ENCODE peak calls at places on chromosomes 12 and 14, in seven cellular contexts. One of them, this sample, is unnamed.

GRCh38 chr12:57004651-57005050 is 1.7 kb downstream of the ZBTB39 start:
- DNase-seq in stimulated activated naive CD8-positive, alpha-beta T cell treated with anti-CD3 and anti-CD28 coated beads, Interleukin-15, Interleukin-2, amounts not matched to agents 100 U/mL and 50 U/mL, for 24 hours: no peak
- DNase-seq in GM12892: no peak
- DNase-seq in neuronal stem cell: no peak
- DNase-seq in skeletal muscle cell: no peak
- DNase-seq in stimulated activated CD8-positive, alpha-beta memory T cell treated with anti-CD3 and anti-CD28 coated beads, Interleukin-2, amount 100 ng/mL, for 1 hour: no peak
- DNase-seq in NCI-H1436 treated with DMSO at 0.1 percent for 48 hours: no peak
- DNase-seq in this sample: no peak

GRCh38 chr12:61487728-61488127 is 772.5 kb upstream of the USP15 start:
- DNase-seq in GM12892: no peak
- DNase-seq in stimulated activated CD8-positive, alpha-beta memory T cell treated with anti-CD3 and anti-CD28 coated beads, Interleukin-2, amount 100 ng/mL, for 1 hour: no peak
- DNase-seq in neuronal stem cell: no peak
- DNase-seq in skeletal muscle cell: no peak
- DNase-seq in NCI-H1436 treated with DMSO at 0.1 percent for 48 hours: no peak
- DNase-seq in stimulated activated naive CD8-positive, alpha-beta T cell treated with anti-CD3 and anti-CD28 coated beads, Interleukin-15, Interleukin-2, amounts not matched to agents 100 U/mL and 50 U/mL, for 24 hours: no peak
- DNase-seq in this sample: no peak

GRCh38 chr12:53532524-53533445 is 25.5 kb upstream of the NPFF start:
- DNase-seq in GM12892: no peak
- DNase-seq in NCI-H1436 treated with DMSO at 0.1 percent for 48 hours: no peak
- DNase-seq in stimulated activated CD8-positive, alpha-beta memory T cell treated with anti-CD3 and anti-CD28 coated beads, Interleukin-2, amount 100 ng/mL, for 1 hour: no peak
- DNase-seq in neuronal stem cell: no peak
- DNase-seq in skeletal muscle cell: no peak
- DNase-seq in stimulated activated naive CD8-positive, alpha-beta T cell treated with anti-CD3 and anti-CD28 coated beads, Interleukin-15, Interleukin-2, amounts not matched to agents 100 U/mL and 50 U/mL, for 24 hours: no peak
- DNase-seq in this sample: no peak

GRCh38 chr14:49971156-49972141 is 78.6 kb downstream of the ARF6 start:
- DNase-seq in skeletal muscle cell: no peak
- DNase-seq in stimulated activated naive CD8-positive, alpha-beta T cell treated with anti-CD3 and anti-CD28 coated beads, Interleukin-15, Interleukin-2, amounts not matched to agents 100 U/mL and 50 U/mL, for 24 hours: peak
- DNase-seq in GM12892: peak
- DNase-seq in neuronal stem cell: no peak
- DNase-seq in NCI-H1436 treated with DMSO at 0.1 percent for 48 hours: no peak
- DNase-seq in stimulated activated CD8-positive, alpha-beta memory T cell treated with anti-CD3 and anti-CD28 coated beads, Interleukin-2, amount 100 ng/mL, for 1 hour: no peak
- DNase-seq in this sample: no peak

GRCh38 chr12:46407360-46407759 is 34.8 kb upstream of the SLC38A2 start:
- DNase-seq in stimulated activated CD8-positive, alpha-beta memory T cell treated with anti-CD3 and anti-CD28 coated beads, Interleukin-2, amount 100 ng/mL, for 1 hour: no peak
- DNase-seq in GM12892: no peak
- DNase-seq in NCI-H1436 treated with DMSO at 0.1 percent for 48 hours: no peak
- DNase-seq in stimulated activated naive CD8-positive, alpha-beta T cell treated with anti-CD3 and anti-CD28 coated beads, Interleukin-15, Interleukin-2, amounts not matched to agents 100 U/mL and 50 U/mL, for 24 hours: no peak
- DNase-seq in skeletal muscle cell: no peak
- DNase-seq in neuronal stem cell: no peak
- DNase-seq in this sample: no peak

GRCh38 chr14:30849354-30849753 is 25.0 kb upstream of the COCH start:
- DNase-seq in stimulated activated CD8-positive, alpha-beta memory T cell treated with anti-CD3 and anti-CD28 coated beads, Interleukin-2, amount 100 ng/mL, for 1 hour: no peak
- DNase-seq in GM12892: no peak
- DNase-seq in neuronal stem cell: no peak
- DNase-seq in skeletal muscle cell: no peak
- DNase-seq in NCI-H1436 treated with DMSO at 0.1 percent for 48 hours: no peak
- DNase-seq in stimulated activated naive CD8-positive, alpha-beta T cell treated with anti-CD3 and anti-CD28 coated beads, Interleukin-15, Interleukin-2, amounts not matched to agents 100 U/mL and 50 U/mL, for 24 hours: no peak
- DNase-seq in this sample: no peak

GRCh38 chr14:22689186-22689585 is 45.0 kb upstream of the OR6J1 start:
- DNase-seq in GM12892: no peak
- DNase-seq in neuronal stem cell: no peak
- DNase-seq in NCI-H1436 treated with DMSO at 0.1 percent for 48 hours: no peak
- DNase-seq in stimulated activated CD8-positive, alpha-beta memory T cell treated with anti-CD3 and anti-CD28 coated beads, Interleukin-2, amount 100 ng/mL, for 1 hour: no peak
- DNase-seq in stimulated activated naive CD8-positive, alpha-beta T cell treated with anti-CD3 and anti-CD28 coated beads, Interleukin-15, Interleukin-2, amounts not matched to agents 100 U/mL and 50 U/mL, for 24 hours: no peak
- DNase-seq in skeletal muscle cell: peak
- DNase-seq in this sample: peak

GRCh38 chr14:36443374-36443773 is 76.7 kb downstream of the NKX2-1 start:
- DNase-seq in skeletal muscle cell: no peak
- DNase-seq in NCI-H1436 treated with DMSO at 0.1 percent for 48 hours: no peak
- DNase-seq in GM12892: no peak
- DNase-seq in neuronal stem cell: peak
- DNase-seq in stimulated activated naive CD8-positive, alpha-beta T cell treated with anti-CD3 and anti-CD28 coated beads, Interleukin-15, Interleukin-2, amounts not matched to agents 100 U/mL and 50 U/mL, for 24 hours: no peak
- DNase-seq in stimulated activated CD8-positive, alpha-beta memory T cell treated with anti-CD3 and anti-CD28 coated beads, Interleukin-2, amount 100 ng/mL, for 1 hour: no peak
- DNase-seq in this sample: no peak

GRCh38 chr12:24596768-24597388 is 352.0 kb downstream of the BCAT1 start:
- DNase-seq in skeletal muscle cell: no peak
- DNase-seq in neuronal stem cell: peak
- DNase-seq in stimulated activated CD8-positive, alpha-beta memory T cell treated with anti-CD3 and anti-CD28 coated beads, Interleukin-2, amount 100 ng/mL, for 1 hour: no peak
- DNase-seq in NCI-H1436 treated with DMSO at 0.1 percent for 48 hours: peak
- DNase-seq in GM12892: no peak
- DNase-seq in stimulated activated naive CD8-positive, alpha-beta T cell treated with anti-CD3 and anti-CD28 coated beads, Interleukin-15, Interleukin-2, amounts not matched to agents 100 U/mL and 50 U/mL, for 24 hours: no peak
- DNase-seq in this sample: no peak

GRCh38 chr12:46373303-46374182 is 970 bp upstream of the SLC38A2 start:
- DNase-seq in GM12892: peak
- DNase-seq in stimulated activated CD8-positive, alpha-beta memory T cell treated with anti-CD3 and anti-CD28 coated beads, Interleukin-2, amount 100 ng/mL, for 1 hour: no peak
- DNase-seq in neuronal stem cell: peak
- DNase-seq in NCI-H1436 treated with DMSO at 0.1 percent for 48 hours: no peak
- DNase-seq in skeletal muscle cell: no peak
- DNase-seq in stimulated activated naive CD8-positive, alpha-beta T cell treated with anti-CD3 and anti-CD28 coated beads, Interleukin-15, Interleukin-2, amounts not matched to agents 100 U/mL and 50 U/mL, for 24 hours: peak
- DNase-seq in this sample: no peak

GRCh38 chr12:66647034-66647691 is 31.7 kb downstream of the GRIP1 start:
- DNase-seq in NCI-H1436 treated with DMSO at 0.1 percent for 48 hours: no peak
- DNase-seq in stimulated activated CD8-positive, alpha-beta memory T cell treated with anti-CD3 and anti-CD28 coated beads, Interleukin-2, amount 100 ng/mL, for 1 hour: no peak
- DNase-seq in neuronal stem cell: no peak
- DNase-seq in stimulated activated naive CD8-positive, alpha-beta T cell treated with anti-CD3 and anti-CD28 coated beads, Interleukin-15, Interleukin-2, amounts not matched to agents 100 U/mL and 50 U/mL, for 24 hours: no peak
- DNase-seq in GM12892: no peak
- DNase-seq in skeletal muscle cell: peak
- DNase-seq in this sample: peak

GRCh38 chr12:13631873-13632272 is 349.5 kb downstream of the GRIN2B start:
- DNase-seq in skeletal muscle cell: no peak
- DNase-seq in NCI-H1436 treated with DMSO at 0.1 percent for 48 hours: no peak
- DNase-seq in stimulated activated CD8-positive, alpha-beta memory T cell treated with anti-CD3 and anti-CD28 coated beads, Interleukin-2, amount 100 ng/mL, for 1 hour: no peak
- DNase-seq in neuronal stem cell: no peak
- DNase-seq in GM12892: no peak
- DNase-seq in stimulated activated naive CD8-positive, alpha-beta T cell treated with anti-CD3 and anti-CD28 coated beads, Interleukin-15, Interleukin-2, amounts not matched to agents 100 U/mL and 50 U/mL, for 24 hours: no peak
- DNase-seq in this sample: no peak

GRCh38 chr12:14824012-14824634 is 10.1 kb upstream of the SMCO3 start:
- DNase-seq in stimulated activated naive CD8-positive, alpha-beta T cell treated with anti-CD3 and anti-CD28 coated beads, Interleukin-15, Interleukin-2, amounts not matched to agents 100 U/mL and 50 U/mL, for 24 hours: no peak
- DNase-seq in NCI-H1436 treated with DMSO at 0.1 percent for 48 hours: no peak
- DNase-seq in GM12892: no peak
- DNase-seq in skeletal muscle cell: no peak
- DNase-seq in stimulated activated CD8-positive, alpha-beta memory T cell treated with anti-CD3 and anti-CD28 coated beads, Interleukin-2, amount 100 ng/mL, for 1 hour: no peak
- DNase-seq in neuronal stem cell: no peak
- DNase-seq in this sample: no peak

GRCh38 chr14:69842671-69843407 is 36.4 kb upstream of the SMOC1 start:
- DNase-seq in stimulated activated CD8-positive, alpha-beta memory T cell treated with anti-CD3 and anti-CD28 coated beads, Interleukin-2, amount 100 ng/mL, for 1 hour: no peak
- DNase-seq in GM12892: no peak
- DNase-seq in NCI-H1436 treated with DMSO at 0.1 percent for 48 hours: peak
- DNase-seq in neuronal stem cell: peak
- DNase-seq in skeletal muscle cell: no peak
- DNase-seq in stimulated activated naive CD8-positive, alpha-beta T cell treated with anti-CD3 and anti-CD28 coated beads, Interleukin-15, Interleukin-2, amounts not matched to agents 100 U/mL and 50 U/mL, for 24 hours: no peak
- DNase-seq in this sample: no peak

GRCh38 chr12:68375701-68376469 is 43.7 kb upstream of the MDM1 start:
- DNase-seq in stimulated activated naive CD8-positive, alpha-beta T cell treated with anti-CD3 and anti-CD28 coated beads, Interleukin-15, Interleukin-2, amounts not matched to agents 100 U/mL and 50 U/mL, for 24 hours: no peak
- DNase-seq in NCI-H1436 treated with DMSO at 0.1 percent for 48 hours: no peak
- DNase-seq in skeletal muscle cell: peak
- DNase-seq in neuronal stem cell: no peak
- DNase-seq in stimulated activated CD8-positive, alpha-beta memory T cell treated with anti-CD3 and anti-CD28 coated beads, Interleukin-2, amount 100 ng/mL, for 1 hour: no peak
- DNase-seq in GM12892: no peak
- DNase-seq in this sample: no peak

GRCh38 chr12:52522346-52523011 is 2.3 kb upstream of the KRT5 start:
- DNase-seq in NCI-H1436 treated with DMSO at 0.1 percent for 48 hours: no peak
- DNase-seq in neuronal stem cell: no peak
- DNase-seq in stimulated activated naive CD8-positive, alpha-beta T cell treated with anti-CD3 and anti-CD28 coated beads, Interleukin-15, Interleukin-2, amounts not matched to agents 100 U/mL and 50 U/mL, for 24 hours: no peak
- DNase-seq in stimulated activated CD8-positive, alpha-beta memory T cell treated with anti-CD3 and anti-CD28 coated beads, Interleukin-2, amount 100 ng/mL, for 1 hour: no peak
- DNase-seq in skeletal muscle cell: no peak
- DNase-seq in GM12892: no peak
- DNase-seq in this sample: no peak

GRCh38 chr12:43318002-43318401 is 234.0 kb downstream of the ADAMTS20 start:
- DNase-seq in stimulated activated CD8-positive, alpha-beta memory T cell treated with anti-CD3 and anti-CD28 coated beads, Interleukin-2, amount 100 ng/mL, for 1 hour: no peak
- DNase-seq in stimulated activated naive CD8-positive, alpha-beta T cell treated with anti-CD3 and anti-CD28 coated beads, Interleukin-15, Interleukin-2, amounts not matched to agents 100 U/mL and 50 U/mL, for 24 hours: no peak
- DNase-seq in NCI-H1436 treated with DMSO at 0.1 percent for 48 hours: no peak
- DNase-seq in skeletal muscle cell: no peak
- DNase-seq in GM12892: no peak
- DNase-seq in neuronal stem cell: no peak
- DNase-seq in this sample: no peak

GRCh38 chr12:30822385-30823139 is 67.8 kb upstream of the CAPRIN2 start:
- DNase-seq in stimulated activated naive CD8-positive, alpha-beta T cell treated with anti-CD3 and anti-CD28 coated beads, Interleukin-15, Interleukin-2, amounts not matched to agents 100 U/mL and 50 U/mL, for 24 hours: peak
- DNase-seq in GM12892: peak
- DNase-seq in stimulated activated CD8-positive, alpha-beta memory T cell treated with anti-CD3 and anti-CD28 coated beads, Interleukin-2, amount 100 ng/mL, for 1 hour: no peak
- DNase-seq in skeletal muscle cell: no peak
- DNase-seq in neuronal stem cell: peak
- DNase-seq in NCI-H1436 treated with DMSO at 0.1 percent for 48 hours: no peak
- DNase-seq in this sample: no peak

GRCh38 chr12:103524238-103524875 is 28.6 kb upstream of the C12orf42 start:
- DNase-seq in stimulated activated naive CD8-positive, alpha-beta T cell treated with anti-CD3 and anti-CD28 coated beads, Interleukin-15, Interleukin-2, amounts not matched to agents 100 U/mL and 50 U/mL, for 24 hours: no peak
- DNase-seq in neuronal stem cell: no peak
- DNase-seq in GM12892: no peak
- DNase-seq in skeletal muscle cell: no peak
- DNase-seq in stimulated activated CD8-positive, alpha-beta memory T cell treated with anti-CD3 and anti-CD28 coated beads, Interleukin-2, amount 100 ng/mL, for 1 hour: no peak
- DNase-seq in NCI-H1436 treated with DMSO at 0.1 percent for 48 hours: no peak
- DNase-seq in this sample: no peak

GRCh38 chr14:69749956-69750355 is 17.0 kb upstream of the SRSF5 start:
- DNase-seq in stimulated activated CD8-positive, alpha-beta memory T cell treated with anti-CD3 and anti-CD28 coated beads, Interleukin-2, amount 100 ng/mL, for 1 hour: no peak
- DNase-seq in GM12892: no peak
- DNase-seq in skeletal muscle cell: no peak
- DNase-seq in neuronal stem cell: no peak
- DNase-seq in NCI-H1436 treated with DMSO at 0.1 percent for 48 hours: no peak
- DNase-seq in stimulated activated naive CD8-positive, alpha-beta T cell treated with anti-CD3 and anti-CD28 coated beads, Interleukin-15, Interleukin-2, amounts not matched to agents 100 U/mL and 50 U/mL, for 24 hours: no peak
- DNase-seq in this sample: no peak

GRCh38 chr12:39628836-39629235 is 9.2 kb upstream of the ABCD2 start:
- DNase-seq in stimulated activated CD8-positive, alpha-beta memory T cell treated with anti-CD3 and anti-CD28 coated beads, Interleukin-2, amount 100 ng/mL, for 1 hour: no peak
- DNase-seq in stimulated activated naive CD8-positive, alpha-beta T cell treated with anti-CD3 and anti-CD28 coated beads, Interleukin-15, Interleukin-2, amounts not matched to agents 100 U/mL and 50 U/mL, for 24 hours: no peak
- DNase-seq in NCI-H1436 treated with DMSO at 0.1 percent for 48 hours: no peak
- DNase-seq in neuronal stem cell: no peak
- DNase-seq in GM12892: no peak
- DNase-seq in skeletal muscle cell: no peak
- DNase-seq in this sample: no peak

This sample was measured in AG04450.